ENCODE peak calls at places on chromosomes 6 and 20, in eight cellular contexts. Y is GM23248, W is mammary epithelial cell, I is neural progenitor cell, N is HCT116, K is PC-3, Z is hepatocyte, D is K562. E is an unnamed sample. For H3K36me3, the result is how much of the 10 kb centered on the place peaks cover.

GRCh38 chr6:109373762-109374161 is 8.5 kb downstream of the CD164 start:
- DNase-seq in Y (peak), W (no peak), I (no peak), N (no peak), K (no peak), Z (no peak), D (no peak), E (no peak)

GRCh38 chr20:47392721-47393073 is 36.2 kb upstream of the ZMYND8 start:
- DNase-seq in Y (peak), W (peak), I (no peak), N (no peak), K (peak), Z (no peak), D (no peak), E (no peak)

GRCh38 chr20:64084209-64085152 is at the start of gene LKAAEAR1:
- DNase-seq in Y (peak), W (no peak), I (peak), N (no peak), K (no peak), Z (peak), D (no peak), E (no peak)

GRCh38 chr20:14198416-14198815 is 139.0 kb downstream of the FLRT3 start:
- DNase-seq in Y (no peak), W (no peak), I (no peak), N (no peak), K (peak), Z (no peak), D (no peak), E (no peak)

GRCh38 chr6:109961666-109962065 is 16.4 kb upstream of the GPR6 start:
- DNase-seq in Y (peak), W (peak), I (no peak), N (peak), K (peak), Z (no peak), D (no peak), E (peak)

GRCh38 chr6:162372092-162372491 is 355.5 kb downstream of the PRKN start:
- DNase-seq in Y (no peak), W (no peak), I (no peak), N (no peak), K (no peak), Z (no peak), D (no peak), E (no peak)

GRCh38 chr6:8939615-8940014 is 504.3 kb upstream of the SLC35B3 start:
- DNase-seq in Y (no peak), W (no peak), I (no peak), N (peak), K (peak), Z (no peak), D (no peak), E (no peak)

GRCh38 chr6:137272403-137272802 is 53.2 kb upstream of the IFNGR1 start:
- DNase-seq in Y (peak), W (no peak), I (no peak), N (no peak), K (no peak), Z (no peak), D (no peak), E (no peak)

GRCh38 chr6:143283887-143284640 is 166.4 kb downstream of the ADAT2 start:
- DNase-seq in Y (peak), W (no peak), I (no peak), N (no peak), K (no peak), Z (no peak), D (no peak), E (peak)

GRCh38 chr6:119161450-119161849 is 83.0 kb upstream of the FAM184A start:
- DNase-seq in Y (no peak), W (no peak), I (no peak), N (no peak), K (no peak), Z (no peak), D (no peak), E (no peak)

GRCh38 chr6:43495409-43495941 is 14.7 kb downstream of the LRRC73 start:
- DNase-seq in Y (peak), W (peak), I (no peak), N (no peak), K (peak), Z (no peak), D (no peak), E (no peak)

GRCh38 chr20:49595811-49596545 is 28.0 kb upstream of the PTGIS start:
- DNase-seq in Y (peak), W (no peak), I (no peak), N (no peak), K (no peak), Z (no peak), D (no peak), E (peak)

GRCh38 chr20:38554986-38555385 is 26.0 kb upstream of the ADIG start:
- DNase-seq in Y (no peak), W (no peak), I (no peak), N (no peak), K (no peak), Z (peak), D (no peak), E (no peak)

GRCh38 chr20:63978319-63979220 is 872 bp downstream of the SAMD10 start:
- DNase-seq in Y (peak), W (peak), I (peak), N (no peak), K (peak), Z (peak), D (peak), E (peak)

GRCh38 chr20:653110-653589 is at the start of gene SRXN1:
- DNase-seq in Y (peak), W (peak), I (peak), N (peak), K (peak), Z (peak), D (peak), E (peak)

GRCh38 chr6:92810913-92811312 is 608.4 kb downstream of the EPHA7 start:
- DNase-seq in Y (peak), W (peak), I (peak), N (peak), K (peak), Z (peak), D (peak), E (peak)

GRCh38 chr6:52509281-52510212 is 67.3 kb downstream of the TRAM2 start:
- DNase-seq in Y (peak), W (peak), I (no peak), N (no peak), K (no peak), Z (no peak), D (no peak), E (no peak)

GRCh38 chr6:89895273-89895874 is 1.1 kb downstream of the GJA10 start:
- DNase-seq in Y (peak), W (peak), I (peak), N (no peak), K (peak), Z (peak), D (no peak), E (peak)

DNA sequence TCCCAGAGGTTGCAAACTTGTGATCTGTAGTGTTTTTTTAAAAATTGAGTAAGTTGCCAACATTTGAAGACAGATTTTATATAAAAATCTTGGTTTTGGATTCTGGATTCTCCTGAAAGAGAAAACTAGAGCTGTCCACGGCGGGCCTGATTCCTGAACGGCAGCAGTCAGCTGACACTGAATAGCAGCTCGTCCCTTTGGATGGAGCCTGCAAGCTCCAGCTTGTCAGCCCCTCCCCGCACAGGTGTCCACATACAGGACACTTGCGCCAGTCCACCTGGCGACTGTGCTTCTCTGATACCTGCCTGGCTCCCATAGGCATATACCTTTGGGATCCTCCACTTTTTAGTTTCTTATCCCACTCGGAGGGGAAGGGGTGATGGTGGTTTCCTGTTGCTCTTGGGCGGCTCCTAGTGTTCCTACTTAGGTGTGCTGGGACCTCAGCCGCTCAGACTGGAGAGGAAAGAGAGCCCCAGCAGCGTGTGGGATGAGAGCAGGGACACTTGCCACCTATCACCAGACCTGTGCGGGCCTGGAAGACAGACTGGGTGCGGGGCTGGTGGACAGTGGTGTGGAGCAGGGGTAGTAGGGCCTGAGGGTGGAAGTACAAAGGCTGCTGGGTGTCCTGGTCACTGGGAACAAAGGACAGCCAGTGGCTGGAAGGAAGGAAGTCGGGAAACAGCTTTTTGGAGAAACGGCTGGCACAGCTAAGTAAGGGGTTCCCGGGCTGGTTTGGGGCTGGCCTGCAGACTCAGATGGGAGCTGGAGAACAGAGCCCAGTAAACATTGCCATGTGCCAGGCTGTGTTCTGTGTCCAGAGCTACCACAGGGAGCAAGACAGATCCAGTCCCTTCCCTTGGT is 18.3 kb downstream of the GHRH start:
- DNase-seq in Y (no peak), W (no peak), I (peak), N (no peak), K (no peak), Z (no peak), D (no peak), E (no peak)
- H3K36me3 ChIP-seq in Y (under half), W (under half), I (under half), N (under half), K (half or more), Z (under half), D (half or more), E (under half)

GRCh38 chr6:136129365-136129764 is 120.7 kb downstream of the MTFR2 start:
- DNase-seq in Y (no peak), W (no peak), I (no peak), N (no peak), K (no peak), Z (no peak), D (no peak), E (no peak)

GRCh38 chr6:136127856-136128255 is 122.3 kb downstream of the MTFR2 start:
- DNase-seq in Y (no peak), W (no peak), I (no peak), N (no peak), K (no peak), Z (no peak), D (no peak), E (no peak)

GRCh38 chr6:136123464-136123863 is 126.6 kb downstream of the MTFR2 start:
- DNase-seq in Y (peak), W (peak), I (no peak), N (no peak), K (peak), Z (no peak), D (no peak), E (peak)

DNA sequence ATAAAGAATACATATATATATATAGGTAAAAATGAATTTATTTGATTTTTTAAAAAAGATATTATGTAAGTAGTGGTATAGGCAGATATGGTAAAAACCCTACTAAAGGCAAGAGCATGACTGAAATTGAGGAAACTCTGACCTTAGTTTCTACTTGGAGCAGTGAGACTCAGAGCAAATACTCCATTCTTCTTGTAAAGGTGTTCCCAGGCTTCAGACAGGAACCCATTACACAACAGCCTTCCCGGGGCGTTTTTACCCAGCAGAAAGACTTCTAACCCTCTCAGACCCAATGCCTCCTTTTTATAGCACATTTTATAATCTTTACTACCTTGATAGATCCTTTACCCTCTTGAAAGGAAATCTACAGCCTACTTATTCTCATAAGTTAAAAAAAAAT is 124.5 kb downstream of the MTFR2 start:
- DNase-seq in Y (no peak), W (no peak), I (no peak), N (no peak), K (no peak), Z (no peak), D (no peak), E (no peak)
- TF ChIP-seq EZH2 in Y (no peak), W (no peak), I (no peak), N (no peak), K (no peak), Z (no peak), D (no peak), E (no peak)

GRCh38 chr6:54426995-54427394 is 118.8 kb downstream of the TINAG start:
- DNase-seq in Y (peak), W (no peak), I (no peak), N (no peak), K (no peak), Z (no peak), D (no peak), E (no peak)

GRCh38 chr6:54428437-54428836 is 120.2 kb downstream of the TINAG start:
- DNase-seq in Y (no peak), W (no peak), I (no peak), N (no peak), K (no peak), Z (no peak), D (no peak), E (no peak)

GRCh38 chr6:54427396-54427910 is 119.2 kb downstream of the TINAG start:
- DNase-seq in Y (peak), W (peak), I (no peak), N (no peak), K (peak), Z (no peak), D (no peak), E (no peak)

GRCh38 chr6:54431466-54431865 is 123.2 kb downstream of the TINAG start:
- DNase-seq in Y (peak), W (no peak), I (no peak), N (no peak), K (no peak), Z (no peak), D (no peak), E (no peak)
- H3K4me2 ChIP-seq in Y (peak), W (no peak), I (no peak), N (no peak), K (no peak), Z (no peak), D (no peak), E (no peak)

GRCh38 chr20:37298190-37298939 is 8.9 kb downstream of the MANBAL start:
- DNase-seq in Y (peak), W (peak), I (no peak), N (no peak), K (peak), Z (no peak), D (no peak), E (no peak)

GRCh38 chr20:37296371-37296770 is 6.9 kb downstream of the MANBAL start:
- DNase-seq in Y (no peak), W (no peak), I (no peak), N (no peak), K (no peak), Z (no peak), D (no peak), E (no peak)

GRCh38 chr20:37295001-37295400 is 5.5 kb downstream of the MANBAL start:
- DNase-seq in Y (peak), W (peak), I (no peak), N (peak), K (peak), Z (peak), D (peak), E (peak)

GRCh38 chr20:37295595-37295994 is 6.1 kb downstream of the MANBAL start:
- DNase-seq in Y (no peak), W (peak), I (peak), N (no peak), K (peak), Z (no peak), D (no peak), E (peak)

GRCh38 chr20:37297066-37297736 is 7.7 kb downstream of the MANBAL start:
- DNase-seq in Y (peak), W (peak), I (no peak), N (no peak), K (peak), Z (no peak), D (no peak), E (peak)
- H3K36me3 ChIP-seq in Y (under half), W (under half), I (under half), N (under half), K (under half), Z (under half), D (half or more), E (under half)

DNA sequence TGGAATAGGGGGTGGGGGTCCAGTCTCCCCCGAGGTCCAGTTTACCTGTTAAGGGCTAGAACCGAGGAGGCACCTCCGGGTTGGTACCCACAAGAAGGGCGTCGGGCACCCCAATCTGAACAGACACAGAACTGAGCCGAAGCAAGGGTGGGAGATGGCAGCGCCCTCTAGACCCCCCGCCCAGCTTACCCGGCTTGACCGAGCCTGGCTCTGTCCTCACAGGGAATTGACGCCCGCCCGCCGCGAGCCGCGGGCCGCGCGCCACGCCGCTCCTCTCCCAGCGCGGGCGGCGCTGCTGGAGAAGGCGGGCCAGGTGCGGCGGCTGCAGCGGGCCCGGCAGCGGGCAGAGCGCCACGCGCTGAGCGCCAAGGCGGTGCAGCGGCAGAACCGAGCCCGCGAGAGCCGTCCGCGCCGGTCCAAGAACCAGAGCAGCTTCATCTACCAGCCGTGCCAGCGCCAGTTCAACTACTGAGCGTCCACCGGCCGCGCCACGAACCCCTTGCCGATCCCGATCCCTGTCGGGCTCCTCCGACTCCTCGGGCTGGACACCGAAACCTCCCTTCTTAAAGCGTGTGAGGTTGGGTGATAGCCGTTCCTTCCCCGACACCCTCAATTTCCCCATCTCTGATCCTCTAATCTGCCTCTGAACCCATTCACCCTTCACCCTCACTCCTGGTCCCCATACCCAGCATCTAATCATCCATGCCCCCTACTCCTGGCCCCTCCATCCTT is 5.9 kb downstream of the TP53INP2 start:
- DNase-seq in Y (peak), W (no peak), I (peak), N (peak), K (peak), Z (peak), D (peak), E (no peak)
- TF ChIP-seq EZH2 in Y (no peak), W (no peak), I (peak), N (no peak), K (no peak), Z (no peak), D (no peak), E (no peak)

GRCh38 chr6:159972506-159973268 is 3.8 kb downstream of the IGF2R start:
- DNase-seq in Y (no peak), W (no peak), I (no peak), N (no peak), K (no peak), Z (no peak), D (no peak), E (no peak)
- H3K4me2 ChIP-seq in Y (no peak), W (no peak), I (no peak), N (no peak), K (no peak), Z (peak), D (peak), E (peak)

GRCh38 chr6:40798069-40798770 is 211.1 kb upstream of the LRFN2 start:
- DNase-seq in Y (no peak), W (no peak), I (peak), N (no peak), K (no peak), Z (no peak), D (no peak), E (no peak)

GRCh38 chr6:40799296-40800020 is 212.3 kb upstream of the LRFN2 start:
- DNase-seq in Y (no peak), W (no peak), I (no peak), N (no peak), K (no peak), Z (no peak), D (no peak), E (no peak)

GRCh38 chr6:40792183-40792582 is 205.0 kb upstream of the LRFN2 start:
- DNase-seq in Y (no peak), W (no peak), I (no peak), N (no peak), K (no peak), Z (no peak), D (no peak), E (no peak)

GRCh38 chr6:40794581-40794980 is 207.4 kb upstream of the LRFN2 start:
- DNase-seq in Y (no peak), W (no peak), I (no peak), N (no peak), K (no peak), Z (no peak), D (no peak), E (no peak)

DNA sequence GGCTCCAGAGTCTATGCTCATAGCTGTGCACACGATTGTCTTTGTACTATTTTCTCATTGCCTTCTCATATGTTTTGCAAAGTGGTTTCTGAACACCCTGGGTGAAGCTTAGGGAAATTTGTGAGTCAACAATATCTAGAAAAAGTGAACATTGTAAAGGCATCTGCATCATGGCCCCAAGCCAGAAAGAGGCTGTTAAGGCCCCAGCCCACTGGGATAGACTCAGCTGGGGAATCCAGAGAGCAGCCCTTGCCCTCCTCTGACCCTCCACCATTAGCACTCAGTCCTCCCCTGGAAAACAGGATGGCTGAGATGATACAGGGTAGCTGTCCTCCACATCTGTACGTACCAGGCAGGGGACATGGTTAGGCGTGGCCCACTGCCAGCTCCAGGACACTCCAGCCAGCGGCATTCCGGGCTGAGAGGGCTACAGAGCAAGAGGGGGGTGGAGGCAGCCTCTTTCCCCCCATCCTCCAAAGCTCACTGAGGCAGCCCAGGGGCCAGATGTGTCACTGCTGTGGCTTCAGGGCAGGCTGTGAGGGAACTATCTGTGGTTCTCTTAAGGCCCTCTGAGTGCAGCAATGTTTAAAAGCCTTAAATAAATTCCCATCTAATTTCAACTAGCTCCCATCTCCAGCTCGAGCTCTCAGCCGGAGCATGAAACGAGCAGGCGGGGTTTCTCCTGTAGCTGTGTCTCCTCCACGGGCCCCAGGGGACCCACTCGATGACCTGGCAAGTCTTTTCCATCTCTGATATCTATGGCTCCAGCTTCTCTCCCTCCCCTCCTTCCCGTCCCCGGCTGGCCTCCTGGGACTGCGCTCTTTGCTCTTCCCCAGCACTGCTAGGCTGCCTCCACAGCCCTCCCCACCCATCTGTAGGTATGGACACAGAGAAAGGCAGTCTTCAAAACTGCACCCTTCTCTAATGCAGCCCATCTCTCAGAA is 209.4 kb upstream of the LRFN2 start:
- DNase-seq in Y (peak), W (no peak), I (no peak), N (no peak), K (no peak), Z (peak), D (no peak), E (no peak)
- H3K36me3 ChIP-seq in Y (under half), W (under half), I (under half), N (under half), K (under half), Z (under half), D (under half), E (under half)